ENCODE peak calls at places on chromosomes 5 and 9, in five cellular contexts. V, E, U, Y and C are unnamed samples.

GRCh38 chr5:134223406-134224251 is 2.2 kb downstream of the PPP2CA start:
- DNase-seq in V (peak), E (no peak), U (no peak), Y (no peak), C (no peak)

GRCh38 chr9:90975666-90976538 is 174.3 kb downstream of the SYK start:
- DNase-seq in V (no peak), E (no peak), U (no peak), Y (no peak), C (no peak)

GRCh38 chr9:79127661-79128060 is 444.1 kb upstream of the TLE4 start:
- DNase-seq in V (no peak), E (no peak), U (no peak), Y (no peak), C (no peak)

GRCh38 chr9:6034954-6035353 is 19.5 kb upstream of the RANBP6 start:
- DNase-seq in V (peak), E (no peak), U (no peak), Y (no peak), C (no peak)

GRCh38 chr5:107466233-107466769 is 204.4 kb downstream of the EFNA5 start:
- DNase-seq in V (peak), E (peak), U (peak), Y (no peak), C (no peak)

GRCh38 chr5:78549043-78549442 is 99.5 kb downstream of the LHFPL2 start:
- DNase-seq in V (no peak), E (no peak), U (no peak), Y (no peak), C (no peak)

GRCh38 chr9:95635986-95636600 is 119.3 kb upstream of the PTCH1 start:
- DNase-seq in V (no peak), E (no peak), U (no peak), Y (no peak), C (no peak)

GRCh38 chr5:176736271-176736965 is 73.9 kb upstream of the UNC5A start:
- DNase-seq in V (no peak), E (no peak), U (no peak), Y (no peak), C (peak)

GRCh38 chr5:123976393-123977029 is 464.5 kb downstream of the CSNK1G3 start:
- DNase-seq in V (no peak), E (no peak), U (no peak), Y (no peak), C (no peak)

GRCh38 chr9:115998661-115999060 is 154.9 kb upstream of the PAPPA start:
- DNase-seq in V (no peak), E (no peak), U (no peak), Y (no peak), C (no peak)

GRCh38 chr5:156815988-156816599 is 34.0 kb upstream of the PPP1R2B start:
- DNase-seq in V (peak), E (no peak), U (no peak), Y (peak), C (peak)

GRCh38 chr5:58335518-58335917 is 124.4 kb downstream of the PLK2 start:
- DNase-seq in V (peak), E (no peak), U (no peak), Y (no peak), C (no peak)

GRCh38 chr9:131072107-131072870 is 24.0 kb upstream of the AIF1L start:
- DNase-seq in V (no peak), E (no peak), U (no peak), Y (no peak), C (no peak)

GRCh38 chr5:15757103-15757502 is 257.1 kb downstream of the FBXL7 start:
- DNase-seq in V (no peak), E (no peak), U (no peak), Y (no peak), C (no peak)

GRCh38 chr9:97863314-97863713 is 10.3 kb downstream of the FOXE1 start:
- DNase-seq in V (peak), E (no peak), U (no peak), Y (no peak), C (no peak)

GRCh38 chr5:122774519-122774860 is 390 bp upstream of the SNX2 start:
- DNase-seq in V (no peak), E (no peak), U (no peak), Y (no peak), C (no peak)

GRCh38 chr9:95985656-95986055 is 110.2 kb downstream of the ERCC6L2 start:
- DNase-seq in V (no peak), E (no peak), U (no peak), Y (no peak), C (no peak)

GRCh38 chr5:133347039-133347438 is 265.3 kb downstream of the FSTL4 start:
- DNase-seq in V (no peak), E (no peak), U (no peak), Y (no peak), C (no peak)

GRCh38 chr5:180366303-180366702 is 13.2 kb upstream of the GFPT2 start:
- DNase-seq in V (no peak), E (peak), U (no peak), Y (no peak), C (no peak)

GRCh38 chr5:168984135-168984675 is 316.7 kb downstream of the SLIT3 start:
- DNase-seq in V (no peak), E (no peak), U (no peak), Y (no peak), C (no peak)

GRCh38 chr5:68515514-68515913 is 300.0 kb downstream of the PIK3R1 start:
- DNase-seq in V (no peak), E (no peak), U (no peak), Y (no peak), C (no peak)

GRCh38 chr9:88280816-88281382 is 107.3 kb upstream of the SPIN1 start:
- DNase-seq in V (no peak), E (no peak), U (peak), Y (no peak), C (no peak)

GRCh38 chr5:18745988-18746615 is 1111.8 kb downstream of the TAF11L14 start:
- DNase-seq in V (no peak), E (peak), U (peak), Y (no peak), C (peak)

GRCh38 chr9:72947987-72948465 is 4.8 kb downstream of the ALDH1A1 start:
- DNase-seq in V (no peak), E (peak), U (no peak), Y (no peak), C (no peak)

GRCh38 chr5:95317085-95317484 is 32.2 kb upstream of the MCTP1 start:
- DNase-seq in V (no peak), E (no peak), U (no peak), Y (no peak), C (no peak)

GRCh38 chr9:27572566-27572917 is 739 bp downstream of the C9orf72 start:
- DNase-seq in V (peak), E (no peak), U (peak), Y (peak), C (no peak)

GRCh38 chr9:107874591-107875374 is 385.2 kb upstream of the KLF4 start:
- DNase-seq in V (no peak), E (no peak), U (no peak), Y (no peak), C (no peak)

GRCh38 chr5:144093400-144093799 is 77.1 kb downstream of the YIPF5 start:
- DNase-seq in V (no peak), E (no peak), U (no peak), Y (no peak), C (no peak)

GRCh38 chr9:33159058-33159759 is 7.9 kb downstream of the B4GALT1 start:
- DNase-seq in V (no peak), E (peak), U (peak), Y (peak), C (peak)

GRCh38 chr9:133708770-133709611 is 29.2 kb downstream of the SARDH start:
- DNase-seq in V (no peak), E (no peak), U (no peak), Y (no peak), C (no peak)

DNA sequence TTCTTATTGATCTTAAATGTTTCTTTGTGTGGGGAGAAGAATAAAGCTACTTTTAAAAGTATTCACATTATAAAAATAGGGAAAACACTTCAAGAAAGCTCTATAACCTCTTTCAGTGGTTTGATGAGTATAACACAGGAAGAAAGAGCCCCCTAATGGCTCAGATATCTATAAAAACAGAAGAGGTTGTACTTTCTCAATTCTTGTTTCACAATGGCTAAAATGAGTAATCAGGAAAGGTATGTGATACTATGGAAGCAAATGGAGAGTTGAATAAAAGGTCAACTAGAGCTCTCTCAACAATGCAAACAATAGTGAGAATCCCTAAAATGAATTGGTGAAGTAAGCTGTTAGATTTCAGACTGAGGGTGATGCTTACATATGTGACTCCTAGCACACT is 584.6 kb upstream of the CDH18 start:
- DNase-seq in V (peak), E (peak), U (peak), Y (no peak), C (no peak)
- TF ChIP-seq CTCF in V (peak), E (no peak), U (peak), Y (peak), C (no peak)

DNA sequence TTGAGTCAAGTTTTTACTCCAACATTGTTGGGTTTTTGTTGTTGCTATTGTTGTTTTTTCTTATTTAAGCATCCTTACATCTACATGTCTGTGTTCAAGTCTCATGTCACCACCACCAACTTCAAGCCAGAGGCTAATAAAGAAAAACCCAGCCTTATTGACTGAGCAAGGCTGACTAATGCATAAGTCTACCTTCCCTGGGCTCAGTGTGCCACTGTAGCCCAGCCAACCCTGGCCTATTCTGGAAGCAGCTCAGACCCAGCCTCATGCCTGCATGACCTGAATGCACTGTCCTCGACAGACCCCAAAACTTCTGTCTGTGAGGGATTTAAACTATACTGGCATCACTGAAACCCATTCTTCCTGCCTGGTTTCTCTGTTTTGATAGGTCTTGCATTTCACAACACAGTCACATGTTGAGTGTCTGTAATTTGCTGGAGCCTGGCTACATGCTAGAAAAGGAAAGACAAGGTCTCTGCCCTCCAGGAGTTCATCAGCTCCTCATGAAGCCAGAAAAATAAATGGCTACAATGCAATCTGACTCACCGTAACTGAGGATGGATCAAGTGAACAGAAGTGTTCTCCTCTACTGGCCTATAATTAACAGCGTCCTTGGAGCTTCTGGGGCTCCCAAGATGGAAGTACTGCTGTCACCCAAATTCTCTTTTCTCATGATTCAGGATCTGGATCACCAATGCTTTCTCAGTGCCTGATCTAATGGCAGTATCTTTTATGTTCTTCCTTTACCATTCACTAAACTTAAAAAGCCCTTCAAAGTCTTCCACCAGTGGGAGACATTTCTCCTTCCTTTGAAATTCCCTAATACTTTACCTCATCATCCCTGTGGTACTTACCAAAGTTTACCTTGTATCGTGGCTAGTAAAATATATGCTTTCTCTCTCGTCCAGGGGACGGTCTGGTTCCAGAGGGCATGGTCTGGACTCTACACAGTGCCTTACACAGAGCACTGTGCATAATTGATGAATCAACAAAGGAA is 103.9 kb upstream of the IFNE start:
- DNase-seq in V (peak), E (no peak), U (no peak), Y (no peak), C (no peak)
- TF ChIP-seq CTCF in V (peak), E (no peak), U (no peak), Y (no peak), C (no peak)

GRCh38 chr9:35682520-35682919 is 7.2 kb downstream of the TPM2 start:
- DNase-seq in V (no peak), E (no peak), U (no peak), Y (no peak), C (no peak)
- TF ChIP-seq CTCF in V (no peak), E (no peak), U (no peak), Y (no peak), C (no peak)

DNA sequence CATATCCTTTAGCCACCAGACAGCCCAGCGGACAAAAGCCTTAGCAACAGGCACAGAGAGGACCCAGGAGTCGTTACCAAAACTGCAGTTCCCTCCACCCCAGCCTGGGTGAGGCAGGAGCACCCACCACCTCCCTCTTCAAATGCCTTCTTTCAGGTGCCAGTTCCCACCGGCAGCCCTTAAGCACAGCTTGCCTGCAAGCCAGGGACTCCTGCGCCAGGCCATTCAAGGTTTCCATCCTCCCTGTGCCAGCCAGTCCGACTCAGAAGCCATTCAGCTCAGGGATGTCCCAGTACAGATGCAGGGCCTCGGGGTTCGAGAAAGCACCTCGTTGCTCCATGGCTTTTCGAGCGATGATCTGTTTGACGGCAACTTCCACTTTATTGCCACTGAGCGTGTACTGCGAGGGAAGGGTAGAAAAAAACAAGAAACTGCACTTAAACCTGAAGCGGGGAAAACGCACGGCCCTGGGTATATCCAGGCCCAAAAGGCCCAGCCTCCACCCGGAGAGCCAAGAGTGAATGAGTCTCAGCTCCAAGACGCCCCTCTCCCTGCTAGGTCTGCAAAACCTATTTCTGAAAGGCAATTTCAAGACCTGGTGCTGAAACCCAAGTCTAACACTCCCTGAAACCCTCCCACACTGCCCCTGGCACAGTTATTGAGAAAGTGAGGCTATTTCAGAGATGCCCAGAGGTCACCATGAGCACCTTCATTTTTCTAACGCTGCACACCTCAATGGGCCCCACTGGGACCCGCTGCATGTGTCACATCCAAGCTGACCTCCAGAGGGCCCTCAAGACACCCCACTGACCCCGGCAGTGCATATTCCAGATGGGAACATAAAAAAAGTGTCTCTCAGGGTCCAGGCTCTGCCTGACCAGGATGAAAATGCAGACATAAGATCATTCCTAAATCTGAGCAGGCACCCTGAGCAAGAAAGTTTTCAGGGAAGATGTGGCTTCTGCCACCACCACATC is 36.8 kb upstream of the ZNF354A start:
- DNase-seq in V (no peak), E (no peak), U (no peak), Y (no peak), C (no peak)
- TF ChIP-seq CTCF in V (no peak), E (no peak), U (no peak), Y (no peak), C (no peak)

GRCh38 chr9:129142536-129142935 is 31.3 kb downstream of the PTPA start:
- DNase-seq in V (no peak), E (no peak), U (no peak), Y (no peak), C (no peak)

GRCh38 chr9:129142115-129142514 is 30.9 kb downstream of the PTPA start:
- DNase-seq in V (no peak), E (no peak), U (no peak), Y (no peak), C (no peak)

GRCh38 chr9:129139993-129140396 is 28.8 kb downstream of the PTPA start:
- DNase-seq in V (peak), E (peak), U (peak), Y (peak), C (peak)

GRCh38 chr9:129140397-129141065 is 29.3 kb downstream of the PTPA start:
- DNase-seq in V (peak), E (peak), U (peak), Y (peak), C (peak)

DNA sequence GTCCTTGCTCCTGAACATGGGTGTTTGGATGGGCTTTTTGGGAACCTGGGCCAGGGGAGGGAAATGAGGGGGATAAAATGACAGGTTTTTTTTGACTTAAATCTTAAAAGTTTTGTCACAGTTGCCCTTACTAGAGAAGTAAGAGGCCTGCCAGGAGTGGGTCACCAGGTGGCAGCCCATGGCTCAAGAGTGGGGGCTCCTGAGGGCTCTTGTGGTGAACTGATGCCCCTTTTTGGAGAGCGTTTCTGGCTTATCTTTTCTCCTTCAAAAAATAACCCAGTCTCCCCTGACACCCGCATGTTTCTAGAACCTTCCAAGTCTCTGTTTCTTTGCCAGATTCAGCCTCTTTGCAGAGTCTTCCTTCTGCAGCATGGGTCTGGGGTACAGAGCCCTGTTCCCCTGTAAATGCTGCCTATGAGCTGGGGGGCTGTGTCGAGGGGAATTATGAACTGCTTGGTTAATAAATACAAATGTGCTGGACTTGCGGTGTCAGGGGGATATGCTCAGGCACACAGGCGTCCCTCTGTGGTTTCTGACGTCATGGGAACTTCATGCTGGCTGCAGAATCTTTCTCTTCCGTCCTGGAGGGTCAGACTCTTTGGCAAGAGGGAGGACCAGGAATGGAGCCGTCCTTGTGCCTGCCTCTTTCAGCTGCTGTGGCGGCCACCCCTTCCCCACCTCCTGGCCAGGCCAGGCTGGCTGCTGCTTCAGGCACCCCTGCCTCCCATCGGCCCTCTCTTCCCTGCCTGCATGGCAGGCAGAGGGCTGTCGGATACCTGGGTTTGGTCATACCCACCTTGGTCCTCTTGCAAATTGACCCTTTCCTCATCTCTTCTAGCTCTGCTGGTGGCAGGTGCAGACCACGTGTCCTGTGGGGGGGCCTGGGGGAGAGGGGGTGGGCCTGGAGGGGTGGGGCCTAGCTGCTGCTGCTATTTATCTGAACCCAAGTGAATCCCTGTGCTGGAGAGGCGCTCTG is 30.1 kb downstream of the PTPA start:
- DNase-seq in V (peak), E (peak), U (no peak), Y (peak), C (peak)
- TF ChIP-seq CTCF in V (no peak), E (no peak), U (no peak), Y (no peak), C (no peak)

GRCh38 chr9:71349218-71349617 is 227.8 kb upstream of the TRPM3 start:
- DNase-seq in V (no peak), E (no peak), U (no peak), Y (no peak), C (no peak)

GRCh38 chr9:71352837-71353236 is 231.4 kb upstream of the TRPM3 start:
- DNase-seq in V (no peak), E (no peak), U (no peak), Y (no peak), C (no peak)

GRCh38 chr9:71355884-71356283 is 234.5 kb upstream of the TRPM3 start:
- DNase-seq in V (no peak), E (no peak), U (no peak), Y (no peak), C (no peak)

GRCh38 chr9:71357346-71357745 is 235.9 kb upstream of the TRPM3 start:
- DNase-seq in V (no peak), E (no peak), U (no peak), Y (no peak), C (no peak)

GRCh38 chr9:71353723-71354122 is 232.3 kb upstream of the TRPM3 start:
- DNase-seq in V (no peak), E (no peak), U (no peak), Y (no peak), C (no peak)
- TF ChIP-seq CTCF in V (no peak), E (no peak), U (no peak), Y (no peak), C (no peak)

GRCh38 chr5:56229106-56229505 is 4.0 kb downstream of the ANKRD55 start:
- DNase-seq in V (no peak), E (no peak), U (no peak), Y (no peak), C (no peak)
- TF ChIP-seq CTCF in V (no peak), E (no peak), U (no peak), Y (no peak), C (no peak)

GRCh38 chr5:1133108-1133507 is 21.2 kb upstream of the SLC12A7 start:
- DNase-seq in V (no peak), E (no peak), U (no peak), Y (no peak), C (no peak)

GRCh38 chr5:1135696-1136525 is 24.0 kb upstream of the SLC12A7 start:
- DNase-seq in V (no peak), E (no peak), U (no peak), Y (no peak), C (no peak)

GRCh38 chr5:1133510-1134255 is 21.8 kb upstream of the SLC12A7 start:
- DNase-seq in V (no peak), E (no peak), U (no peak), Y (no peak), C (no peak)

GRCh38 chr5:1132570-1132969 is 20.7 kb upstream of the SLC12A7 start:
- DNase-seq in V (no peak), E (no peak), U (no peak), Y (no peak), C (no peak)

GRCh38 chr5:1134478-1134877 is 22.6 kb upstream of the SLC12A7 start:
- DNase-seq in V (no peak), E (no peak), U (no peak), Y (peak), C (peak)
- TF ChIP-seq CTCF in V (peak), E (no peak), U (no peak), Y (peak), C (no peak)

GRCh38 chr5:88883566-88884434 is 816 bp upstream of the MEF2C start:
- DNase-seq in V (peak), E (peak), U (no peak), Y (peak), C (peak)
- TF ChIP-seq CTCF in V (no peak), E (no peak), U (no peak), Y (no peak), C (peak)